ENCODE peak calls at places on chromosomes 7 and 10, in ten cellular contexts. F is esophagus muscularis mucosa; U is IMR-90; D is upper lobe of right lung; H is brain microvascular endothelial cell; I is fibroblast of mammary gland; A is CD8-positive, alpha-beta T cell; R is left lung; B is Peyer's patch; W is foreskin fibroblast. M is an unnamed sample.
A peak's percentile ranks its signal among the peaks of the same experiment; 100 is the strongest.

GRCh38 chr10:96910488-96911395 is 78.6 kb downstream of the LCOR start:
- DNase-seq in F (no peak), U (peak; percentile 35), D (no peak), H (peak; percentile 39), I (peak; percentile 60), A (no peak), R (no peak), B (no peak), W (peak; percentile 55), M (peak; percentile 15)

GRCh38 chr10:79936625-79937255 is 12.2 kb downstream of the SFTPD start:
- DNase-seq in F (peak; percentile 60), U (no peak), D (no peak), H (no peak), I (no peak), A (no peak), R (no peak), B (no peak), W (peak; percentile 22), M (no peak)

GRCh38 chr10:69290993-69291392 is 12.7 kb downstream of the HK1 start:
- DNase-seq in F (no peak), U (no peak), D (no peak), H (no peak), I (no peak), A (no peak), R (no peak), B (no peak), W (no peak), M (no peak)

GRCh38 chr7:51949726-51950644 is 633.4 kb upstream of the COBL start:
- DNase-seq in F (no peak), U (no peak), D (no peak), H (no peak), I (no peak), A (no peak), R (no peak), B (no peak), W (no peak), M (no peak)

GRCh38 chr7:86598311-86598710 is 45.4 kb upstream of the GRM3 start:
- DNase-seq in F (no peak), U (no peak), D (peak; percentile 51), H (no peak), I (no peak), A (no peak), R (no peak), B (no peak), W (no peak), M (no peak)

GRCh38 chr10:79182763-79183467 is 114.1 kb downstream of the ZMIZ1 start:
- DNase-seq in F (no peak), U (no peak), D (no peak), H (no peak), I (no peak), A (no peak), R (peak; percentile 59), B (no peak), W (no peak), M (no peak)

GRCh38 chr10:4526426-4526825 is 299.6 kb upstream of the AKR1E2 start:
- DNase-seq in F (no peak), U (no peak), D (no peak), H (no peak), I (no peak), A (no peak), R (no peak), B (no peak), W (peak; percentile 29), M (no peak)

GRCh38 chr7:99142727-99143521 is 984 bp downstream of the SMURF1 start:
- DNase-seq in F (peak; percentile 98), U (peak; percentile 92), D (peak; percentile 98), H (peak; percentile 96), I (peak; percentile 92), A (peak; percentile 93), R (peak; percentile 96), B (peak; percentile 96), W (peak; percentile 94), M (peak; percentile 75)

GRCh38 chr7:47358357-47358756 is 223.6 kb downstream of the TNS3 start:
- DNase-seq in F (no peak), U (no peak), D (no peak), H (no peak), I (no peak), A (no peak), R (no peak), B (no peak), W (no peak), M (no peak)

GRCh38 chr10:28317735-28318134 is 14.9 kb upstream of the MPP7 start:
- DNase-seq in F (no peak), U (no peak), D (no peak), H (no peak), I (peak; percentile 49), A (no peak), R (no peak), B (no peak), W (peak; percentile 17), M (no peak)

GRCh38 chr10:104527013-104527412 is 114.1 kb upstream of the SORCS3 start:
- DNase-seq in F (no peak), U (no peak), D (no peak), H (no peak), I (no peak), A (no peak), R (no peak), B (no peak), W (no peak), M (no peak)

GRCh38 chr7:136709876-136710275 is 158.6 kb upstream of the CHRM2 start:
- DNase-seq in F (no peak), U (no peak), D (no peak), H (no peak), I (no peak), A (no peak), R (no peak), B (no peak), W (no peak), M (no peak)

GRCh38 chr7:156735861-156736260 is 95.3 kb downstream of the RNF32 start:
- DNase-seq in F (no peak), U (peak; percentile 45), D (no peak), H (no peak), I (peak; percentile 26), A (no peak), R (no peak), B (no peak), W (no peak), M (no peak)

GRCh38 chr10:69638642-69639041 is 8.6 kb downstream of the FAM241B start:
- DNase-seq in F (no peak), U (no peak), D (no peak), H (no peak), I (no peak), A (no peak), R (no peak), B (no peak), W (no peak), M (no peak)

GRCh38 chr10:101301111-101301731 is 52.7 kb upstream of the BTRC start:
- DNase-seq in F (no peak), U (peak; percentile 44), D (no peak), H (peak; percentile 27), I (peak; percentile 43), A (no peak), R (no peak), B (no peak), W (peak; percentile 35), M (peak; percentile 48)

GRCh38 chr10:102815790-102816549 is 21.2 kb downstream of the CYP17A1 start:
- DNase-seq in F (peak; percentile 93), U (peak; percentile 96), D (no peak), H (peak; percentile 94), I (peak; percentile 87), A (no peak), R (peak; percentile 78), B (no peak), W (peak; percentile 53), M (peak; percentile 57)

GRCh38 chr10:7908541-7909210 is 90.4 kb downstream of the TAF3 start:
- DNase-seq in F (no peak), U (peak; percentile 6), D (no peak), H (no peak), I (no peak), A (no peak), R (no peak), B (no peak), W (no peak), M (no peak)

GRCh38 chr7:6026011-6026819 is 5.0 kb upstream of the ANKRD61 start:
- DNase-seq in F (no peak), U (peak; percentile 20), D (peak; percentile 86), H (peak; percentile 27), I (peak; percentile 54), A (peak; percentile 78), R (peak; percentile 78), B (peak; percentile 80), W (peak; percentile 68), M (peak; percentile 22)

GRCh38 chr10:34124522-34125035 is 690.5 kb downstream of the PARD3 start:
- DNase-seq in F (peak; percentile 39), U (peak; percentile 48), D (no peak), H (peak; percentile 30), I (peak; percentile 73), A (no peak), R (peak; percentile 55), B (no peak), W (peak; percentile 76), M (peak; percentile 64)

GRCh38 chr10:113326160-113327111 is 226.4 kb upstream of the HABP2 start:
- DNase-seq in F (no peak), U (peak; percentile 81), D (no peak), H (peak; percentile 93), I (peak; percentile 97), A (no peak), R (peak; percentile 52), B (no peak), W (peak; percentile 92), M (peak; percentile 96)
- TF ChIP-seq CTCF in F (no peak), U (peak; percentile 2), D (no peak), H (peak; percentile 59), I (peak; percentile 50), A (no peak), R (no peak), B (no peak), W (peak; percentile 25), M (peak; percentile 70)

DNA sequence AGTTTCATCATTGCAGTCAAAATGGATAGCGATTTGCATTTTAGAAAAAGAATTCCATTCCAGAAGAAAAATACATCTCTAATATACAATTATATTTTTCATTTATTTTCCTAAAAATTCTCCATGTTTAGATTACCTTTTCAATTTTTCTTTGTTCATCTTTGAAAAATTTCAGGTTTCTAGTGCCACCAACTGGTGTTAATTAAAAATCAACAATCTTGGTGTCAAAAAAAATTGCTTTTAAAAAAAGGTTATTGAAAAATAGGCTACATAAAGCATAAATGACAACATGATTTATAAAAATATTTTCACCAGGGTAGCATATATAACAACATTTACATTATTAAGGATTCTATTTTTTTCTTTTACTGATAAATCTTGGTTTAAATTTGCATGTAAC is 53.0 kb downstream of the CCDC186 start:
- DNase-seq in F (no peak), U (no peak), D (no peak), H (no peak), I (no peak), A (no peak), R (no peak), B (no peak), W (no peak), M (no peak)
- TF ChIP-seq CTCF in F (no peak), U (no peak), D (no peak), H (no peak), I (no peak), A (peak; percentile 12), R (no peak), B (no peak), W (no peak), M (no peak)

GRCh38 chr10:17375936-17376584 is 78.3 kb downstream of the ST8SIA6 start:
- DNase-seq in F (no peak), U (peak; percentile 2), D (no peak), H (peak; percentile 16), I (peak; percentile 27), A (no peak), R (no peak), B (no peak), W (peak; percentile 15), M (no peak)
- TF ChIP-seq CTCF in F (no peak), U (peak; percentile 44), D (peak; percentile 24), H (peak; percentile 79), I (peak; percentile 67), A (no peak), R (no peak), B (no peak), W (peak; percentile 54), M (peak; percentile 80)

GRCh38 chr7:158647475-158647792 is 57.2 kb downstream of the NCAPG2 start:
- DNase-seq in F (no peak), U (no peak), D (no peak), H (no peak), I (no peak), A (no peak), R (no peak), B (no peak), W (no peak), M (no peak)
- TF ChIP-seq CTCF in F (no peak), U (no peak), D (no peak), H (no peak), I (no peak), A (no peak), R (no peak), B (no peak), W (no peak), M (peak; percentile 10)

M was measured in HFFc6.